ENCODE peak calls at places on chromosome 11, in six cellular contexts. D is sigmoid colon, Y is left ventricle myocardium inferior, G is HCT116, Z is DND-41, O is psoas muscle. W is an unnamed sample. For H3K27me3, the result is how much of the 10 kb centered on the place peaks cover.

GRCh38 chr11:13091804-13092203 is 82.7 kb downstream of the RASSF10 start:
- DNase-seq in D (no peak), Y (no peak), G (no peak), Z (no peak), O (no peak), W (no peak)

GRCh38 chr11:123055132-123055924 is 6.6 kb downstream of the HSPA8 start:
- DNase-seq in D (no peak), Y (no peak), G (no peak), Z (no peak), O (no peak), W (no peak)

GRCh38 chr11:118229274-118229847 is 4.5 kb upstream of the JAML start:
- DNase-seq in D (no peak), Y (no peak), G (no peak), Z (no peak), O (no peak), W (no peak)

GRCh38 chr11:67351275-67352005 is 1.9 kb downstream of the POLD4 start:
- DNase-seq in D (peak), Y (peak), G (peak), Z (peak), O (peak), W (no peak)

GRCh38 chr11:36249271-36249670 is 40.0 kb downstream of the COMMD9 start:
- DNase-seq in D (no peak), Y (no peak), G (no peak), Z (no peak), O (no peak), W (peak)

GRCh38 chr11:21640491-21640890 is 552.4 kb upstream of the ANO5 start:
- DNase-seq in D (no peak), Y (no peak), G (no peak), Z (no peak), O (no peak), W (no peak)

GRCh38 chr11:31397239-31397834 is 27.7 kb downstream of the DNAJC24 start:
- DNase-seq in D (no peak), Y (no peak), G (no peak), Z (no peak), O (no peak), W (no peak)

GRCh38 chr11:111570796-111571195 is 30.3 kb downstream of the LAYN start:
- DNase-seq in D (no peak), Y (no peak), G (no peak), Z (no peak), O (no peak), W (no peak)

GRCh38 chr11:10751581-10751940 is 515 bp downstream of the CTR9 start:
- DNase-seq in D (no peak), Y (no peak), G (no peak), Z (no peak), O (no peak), W (no peak)

GRCh38 chr11:116192509-116193206 is 580.1 kb downstream of the BUD13 start:
- DNase-seq in D (no peak), Y (no peak), G (no peak), Z (no peak), O (no peak), W (no peak)
- H3K4me3 ChIP-seq in D (peak), Y (peak), G (no peak), Z (no peak), O (peak), W (peak)

GRCh38 chr11:62104816-62105610 is 18.8 kb upstream of the INCENP start:
- DNase-seq in D (no peak), Y (no peak), G (no peak), Z (no peak), O (no peak), W (no peak)
- H3K27me3 ChIP-seq in D (under half), Y (under half), G (under half), Z (under half), O (under half), W (under half)

DNA sequence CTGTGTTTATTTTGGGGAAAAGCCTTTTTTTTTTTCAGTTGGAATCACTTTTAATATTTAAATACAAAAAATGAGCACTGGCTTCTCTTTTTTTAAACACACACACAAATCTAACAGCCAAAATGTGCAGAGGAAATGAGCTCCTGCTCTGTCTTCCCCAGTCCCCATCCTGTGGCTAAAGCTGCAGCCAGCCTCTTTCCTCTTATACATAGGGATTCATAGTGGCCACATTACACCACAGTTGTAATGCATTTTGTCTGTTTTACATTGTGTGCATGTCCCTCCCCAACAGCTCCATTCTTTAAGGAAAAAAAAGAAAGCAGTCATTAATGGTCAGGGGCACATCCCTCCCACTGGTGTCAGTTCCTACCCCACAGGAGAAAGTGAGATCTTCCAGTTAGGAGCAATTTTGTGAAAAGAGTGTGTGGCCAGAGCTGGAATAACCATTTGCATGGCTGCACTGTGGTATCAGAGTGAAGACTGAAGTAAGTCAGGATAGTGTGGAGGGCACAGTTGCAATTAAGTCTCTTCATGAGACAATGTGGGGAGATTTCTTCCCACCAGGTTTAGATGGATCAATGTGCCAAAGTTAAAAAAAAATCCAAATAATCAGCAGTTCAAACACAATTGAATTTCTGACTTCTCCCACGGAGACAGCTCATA is 220.6 kb downstream of the TMEM135 start:
- DNase-seq in D (no peak), Y (no peak), G (no peak), Z (no peak), O (no peak), W (no peak)
- TF ChIP-seq CTCF in D (no peak), Y (no peak), G (no peak), Z (no peak), O (no peak), W (no peak)

GRCh38 chr11:75480890-75481190 is 44.9 kb downstream of the GDPD5 start:
- DNase-seq in D (no peak), Y (no peak), G (no peak), Z (no peak), O (no peak), W (no peak)

GRCh38 chr11:75477614-75477935 is 44.6 kb upstream of the KLHL35 start:
- DNase-seq in D (no peak), Y (no peak), G (no peak), Z (no peak), O (no peak), W (no peak)

GRCh38 chr11:75480185-75480889 is 45.4 kb downstream of the GDPD5 start:
- DNase-seq in D (no peak), Y (no peak), G (no peak), Z (no peak), O (no peak), W (no peak)

GRCh38 chr11:75478690-75479597 is 45.9 kb upstream of the KLHL35 start:
- DNase-seq in D (no peak), Y (no peak), G (no peak), Z (no peak), O (no peak), W (no peak)

GRCh38 chr11:75479598-75479986 is 46.1 kb downstream of the GDPD5 start:
- DNase-seq in D (no peak), Y (no peak), G (no peak), Z (no peak), O (no peak), W (no peak)
- H3K4me3 ChIP-seq in D (no peak), Y (no peak), G (no peak), Z (no peak), O (no peak), W (no peak)

DNA sequence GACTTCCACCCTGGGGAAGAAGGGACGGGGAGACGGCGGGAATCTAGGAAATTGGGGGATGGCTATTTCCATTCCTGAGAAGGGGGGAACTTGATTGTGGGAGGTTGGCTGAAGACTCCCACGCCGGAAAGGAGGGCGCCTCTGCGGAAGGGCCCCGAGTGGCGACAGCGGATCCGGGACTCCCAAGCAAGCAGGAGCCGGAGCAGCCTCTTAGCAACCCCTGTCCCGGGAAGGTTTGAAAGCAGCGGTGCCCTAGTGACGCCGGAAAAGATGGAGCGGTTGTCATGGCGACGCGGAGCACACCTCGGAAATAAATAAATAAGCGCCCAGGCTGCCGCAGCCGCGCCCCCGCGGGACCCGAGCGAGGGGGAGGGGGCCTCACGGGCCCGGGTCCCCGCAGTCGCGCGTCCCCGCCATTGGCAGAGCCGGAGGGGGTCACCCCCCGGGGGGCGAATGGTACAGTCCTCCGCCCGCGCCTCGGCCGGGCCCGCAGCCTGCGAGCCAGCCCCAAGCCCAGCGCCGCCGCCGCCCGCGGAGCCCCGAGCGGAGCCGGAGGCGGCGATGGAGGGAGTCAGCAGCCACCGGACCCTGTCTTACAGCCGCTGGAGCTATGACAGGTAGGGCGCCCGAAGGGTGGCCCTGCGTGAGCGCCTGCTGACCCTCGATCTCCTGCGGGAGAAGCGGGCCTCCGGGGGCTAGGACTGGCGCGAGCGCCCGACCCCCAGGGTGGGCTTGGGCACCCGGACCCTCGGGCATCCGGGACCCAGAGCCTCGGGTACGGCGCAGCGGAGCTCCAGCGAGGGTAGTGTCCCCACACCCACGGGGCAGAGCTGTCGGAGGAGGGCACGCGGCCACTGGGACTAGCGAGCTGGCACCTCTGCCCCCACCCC is 31.9 kb downstream of the EIF3F start:
- DNase-seq in D (peak), Y (peak), G (no peak), Z (no peak), O (peak), W (peak)
- H3K27me3 ChIP-seq in D (under half), Y (under half), G (under half), Z (under half), O (under half), W (under half)